ENCODE peak calls at places on chromosome 1, in five cellular contexts. U is lower leg skin, F is IMR-90, N is esophagus muscularis mucosa, Q is prostate gland. Z is an unnamed sample.

GRCh38 chr1:43711049-43711448 is 3.7 kb downstream of the ST3GAL3 start:
- DNase-seq in N (no peak), U (no peak), Q (no peak), F (peak; percentile 96), Z (no peak)

GRCh38 chr1:95247607-95248006 is 13.6 kb downstream of the RWDD3 start:
- DNase-seq in F (no peak), N (no peak), Q (no peak), U (no peak), Z (no peak)

GRCh38 chr1:18926315-18927081 is 24.1 kb upstream of the ALDH4A1 start:
- DNase-seq in N (no peak), F (peak; percentile 96), Q (no peak), U (peak; percentile 94), Z (peak; percentile 4)

GRCh38 chr1:8154621-8155052 is 128.5 kb upstream of the ERRFI1 start:
- DNase-seq in F (peak; percentile 74), Q (peak; percentile 37), N (no peak), U (no peak), Z (no peak)

GRCh38 chr1:226692868-226693267 is 46.2 kb downstream of the ITPKB start:
- DNase-seq in N (no peak), F (no peak), U (no peak), Q (no peak), Z (no peak)

GRCh38 chr1:213689260-213689659 is 298.5 kb upstream of the PROX1 start:
- DNase-seq in U (no peak), F (no peak), Q (no peak), N (no peak), Z (no peak)

GRCh38 chr1:29676496-29676895 is 440.2 kb downstream of the PTPRU start:
- DNase-seq in N (no peak), Q (no peak), U (peak; percentile 53), F (no peak), Z (no peak)

GRCh38 chr1:110130989-110131388 is 18.7 kb downstream of the UBL4B start:
- DNase-seq in N (no peak), Q (no peak), F (no peak), U (no peak), Z (no peak)

GRCh38 chr1:58090640-58091039 is 455.9 kb downstream of the OMA1 start:
- DNase-seq in U (no peak), N (no peak), F (no peak), Q (no peak), Z (no peak)

GRCh38 chr1:50665413-50665812 is 242.2 kb upstream of the DMRTA2 start:
- DNase-seq in F (peak; percentile 57), U (no peak), N (no peak), Q (no peak), Z (no peak)

GRCh38 chr1:50666849-50667248 is 243.6 kb upstream of the DMRTA2 start:
- DNase-seq in F (no peak), Q (no peak), U (no peak), N (no peak), Z (no peak)

GRCh38 chr1:50667272-50667671 is 244.0 kb upstream of the DMRTA2 start:
- DNase-seq in F (no peak), N (no peak), U (no peak), Q (peak; percentile 15), Z (no peak)

GRCh38 chr1:50667710-50668356 is 244.6 kb upstream of the DMRTA2 start:
- DNase-seq in Q (no peak), F (peak; percentile 34), N (no peak), U (no peak), Z (no peak)
- TF ChIP-seq POLR2A in Q (no peak), F (no peak), N (no peak), U (no peak), Z (no peak)

GRCh38 chr1:94243665-94244064 is 6.3 kb upstream of the ARHGAP29 start:
- DNase-seq in F (no peak), N (no peak), U (no peak), Q (no peak), Z (no peak)

GRCh38 chr1:94247146-94248094 is 10.0 kb upstream of the ARHGAP29 start:
- DNase-seq in N (no peak), F (peak; percentile 36), Q (peak; percentile 73), U (peak; percentile 92), Z (peak; percentile 75)

GRCh38 chr1:94244816-94245215 is 7.4 kb upstream of the ARHGAP29 start:
- DNase-seq in F (no peak), Q (no peak), U (no peak), N (no peak), Z (no peak)

GRCh38 chr1:94246692-94247145 is 9.3 kb upstream of the ARHGAP29 start:
- DNase-seq in Q (no peak), N (no peak), U (peak; percentile 78), F (no peak), Z (no peak)

DNA sequence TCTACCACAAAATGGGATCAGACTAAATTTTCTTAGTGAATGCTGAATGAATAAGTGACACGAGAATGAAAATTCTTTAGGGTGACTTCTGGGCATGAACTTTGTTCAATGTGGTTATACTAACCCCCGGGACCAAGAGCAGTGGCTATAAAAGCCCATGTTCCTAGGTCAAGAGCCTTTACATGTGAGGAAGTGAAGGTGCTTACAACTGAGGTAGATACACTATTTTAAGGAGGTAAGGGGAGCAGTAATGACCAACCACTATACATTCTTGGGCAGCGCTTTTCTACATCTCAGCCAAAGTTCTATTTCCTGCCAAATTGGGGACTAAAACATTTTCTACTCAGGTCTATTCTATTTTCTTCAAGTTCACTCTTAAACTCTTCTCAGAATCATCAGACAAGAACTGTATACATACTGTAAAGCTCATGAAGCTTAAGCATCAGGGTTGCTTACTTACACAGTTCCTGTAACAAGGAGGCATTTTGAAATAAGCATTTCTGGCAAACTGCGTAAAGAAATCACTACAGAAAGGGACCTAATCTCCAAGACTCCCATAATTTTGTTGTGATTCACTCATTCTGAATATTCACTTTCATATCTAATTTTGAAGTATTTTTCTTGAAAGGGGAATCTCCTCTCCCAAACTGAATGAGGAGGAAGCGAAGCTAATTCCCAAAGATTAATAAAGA is 8.5 kb upstream of the ARHGAP29 start:
- DNase-seq in Q (no peak), N (no peak), U (no peak), F (peak; percentile 37), Z (no peak)
- TF ChIP-seq POLR2A in Q (no peak), N (no peak), U (no peak), F (no peak), Z (no peak)

GRCh38 chr1:228486596-228487335 is 416 bp upstream of the RNF187 start:
- DNase-seq in N (peak; percentile 93), F (peak; percentile 86), Q (peak; percentile 36), U (peak; percentile 91), Z (peak; percentile 96)

GRCh38 chr1:228488818-228489674 is 1.9 kb downstream of the RNF187 start:
- DNase-seq in Q (no peak), U (no peak), N (no peak), F (no peak), Z (peak; percentile 33)

GRCh38 chr1:228490120-228491078 is 3.2 kb downstream of the RNF187 start:
- DNase-seq in F (peak; percentile 53), Q (peak; percentile 19), U (no peak), N (no peak), Z (peak; percentile 93)

GRCh38 chr1:228488107-228488817 is 1.1 kb downstream of the RNF187 start:
- DNase-seq in Q (no peak), F (no peak), U (no peak), N (no peak), Z (peak; percentile 66)

GRCh38 chr1:228487336-228488106 is at the start of gene RNF187:
- DNase-seq in N (peak; percentile 97), Q (peak; percentile 82), U (peak; percentile 97), F (peak; percentile 18), Z (peak; percentile 79)
- TF ChIP-seq POLR2A in N (no peak), Q (peak; percentile 31), U (no peak), F (no peak), Z (peak; percentile 51)

GRCh38 chr1:94061513-94062443 is 59.2 kb downstream of the ABCA4 start:
- DNase-seq in N (no peak), U (peak; percentile 93), F (peak; percentile 80), Q (peak; percentile 67), Z (peak; percentile 44)
- TF ChIP-seq POLR2A in N (no peak), U (no peak), F (peak; percentile 49), Q (no peak), Z (no peak)

DNA sequence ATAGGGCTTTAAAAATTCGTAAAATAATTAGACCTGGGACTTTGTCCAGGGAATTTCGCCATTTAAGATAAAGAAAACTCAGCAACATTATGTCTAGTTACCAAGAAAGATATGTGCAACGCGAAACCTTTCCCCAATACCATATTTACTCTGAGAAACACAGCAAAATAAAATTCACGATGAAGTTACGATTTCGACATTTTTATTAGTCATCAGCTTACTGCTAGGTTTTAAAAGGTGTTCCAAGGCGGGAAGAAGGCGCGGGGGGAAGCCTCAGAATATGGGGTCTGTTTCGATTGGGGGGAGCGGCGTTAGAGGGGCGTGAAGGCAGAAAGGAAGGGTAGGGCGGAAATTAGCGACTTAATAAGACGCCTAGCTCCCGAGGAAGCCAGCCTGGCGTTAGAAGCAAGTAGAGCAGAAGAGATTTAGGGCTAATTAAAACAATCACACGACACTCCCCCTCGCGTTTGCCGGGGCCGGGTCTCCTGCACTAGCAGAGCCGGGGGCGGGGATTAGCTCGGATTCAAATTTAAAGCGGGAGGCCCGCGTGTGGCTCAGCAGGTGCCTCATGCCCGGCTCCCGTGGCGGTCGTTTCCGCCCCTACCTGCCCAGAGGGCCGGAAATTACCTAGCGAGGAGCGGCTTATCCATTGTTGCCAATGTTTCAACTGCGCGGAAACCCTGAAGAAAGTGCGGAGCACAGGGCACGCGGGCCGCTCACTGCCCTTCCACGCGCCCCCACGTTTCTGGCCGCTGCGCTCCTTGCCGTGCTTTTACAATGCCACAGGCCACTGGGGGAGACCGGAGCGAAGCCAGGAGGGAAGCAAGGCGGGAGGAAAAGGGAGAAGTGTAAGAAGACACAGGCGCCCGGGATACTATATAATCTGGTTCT is 795 bp upstream of the POU2F1 start:
- DNase-seq in F (peak; percentile 25), N (peak; percentile 93), U (peak; percentile 96), Q (peak; percentile 77), Z (peak; percentile 84)
- TF ChIP-seq POLR2A in F (no peak), N (no peak), U (no peak), Q (peak; percentile 35), Z (peak; percentile 78)

GRCh38 chr1:240820816-240821215 is 208.9 kb upstream of the GREM2 start:
- DNase-seq in F (no peak), N (no peak), Q (no peak), U (no peak), Z (no peak)

GRCh38 chr1:240824238-240824637 is 212.3 kb upstream of the GREM2 start:
- DNase-seq in Q (no peak), U (no peak), N (no peak), F (no peak), Z (no peak)

GRCh38 chr1:240827786-240828185 is 215.8 kb upstream of the GREM2 start:
- DNase-seq in N (no peak), U (no peak), Q (no peak), F (no peak), Z (no peak)

GRCh38 chr1:240821925-240822324 is 210.0 kb upstream of the GREM2 start:
- DNase-seq in N (no peak), U (no peak), Q (no peak), F (no peak), Z (no peak)

DNA sequence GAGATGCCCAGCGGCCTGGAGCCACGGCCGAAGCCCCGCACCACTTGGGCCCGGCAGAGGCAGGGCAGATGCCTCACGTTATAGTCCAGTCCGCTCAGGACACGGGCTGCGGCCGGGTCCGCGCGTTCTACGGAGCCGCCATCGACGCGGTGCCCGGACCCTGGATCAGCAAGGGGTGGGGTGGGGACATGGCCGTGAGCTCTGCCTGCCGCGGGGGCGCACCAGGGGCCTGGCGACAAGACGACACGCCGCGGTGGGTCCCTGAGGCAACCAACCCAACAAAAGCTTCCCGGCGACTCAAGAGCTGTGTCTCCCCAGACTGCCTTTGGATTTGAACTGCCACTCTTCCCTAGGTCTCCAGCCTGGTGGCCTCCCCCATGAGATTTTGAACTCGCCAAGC is 211.4 kb upstream of the GREM2 start:
- DNase-seq in U (no peak), F (no peak), N (no peak), Q (no peak), Z (no peak)
- TF ChIP-seq POLR2A in U (no peak), F (no peak), N (no peak), Q (no peak), Z (no peak)

GRCh38 chr1:210200090-210200736 is 32.4 kb upstream of the SERTAD4 start:
- DNase-seq in U (no peak), F (no peak), Q (no peak), N (no peak), Z (no peak)
- TF ChIP-seq POLR2A in U (no peak), F (no peak), Q (no peak), N (no peak), Z (no peak)